ENCODE peak calls at places on chromosomes 5 and 9, in nine cellular contexts. D is NCI-H1694, L is globus pallidus, G is T-helper 1 cell, J is progenitor cell of endocrine pancreas, I is Caki2, S is AML-193, R is NAMALWA, N is RCC 7860. V is an unnamed sample.

GRCh38 chr9:70696694-70697335 is 282.4 kb upstream of the KLF9 start:
- DNase-seq in N (no peak), L (peak; percentile 7), R (no peak), G (no peak), I (no peak), J (no peak), S (no peak), D (no peak), V (no peak)

GRCh38 chr9:68950689-68951088 is 63.2 kb downstream of the PRKACG start:
- DNase-seq in L (no peak), J (no peak), N (no peak), G (no peak), R (no peak), I (no peak), S (no peak), D (no peak), V (no peak)

GRCh38 chr5:35198096-35198495 is 32.2 kb downstream of the PRLR start:
- DNase-seq in R (no peak), L (no peak), J (no peak), N (peak; percentile 40), D (no peak), I (peak; percentile 28), S (no peak), G (no peak), V (no peak)

GRCh38 chr9:112145886-112146285 is 29.2 kb downstream of the SUSD1 start:
- DNase-seq in N (peak; percentile 93), J (no peak), L (no peak), S (no peak), R (no peak), G (no peak), I (peak; percentile 27), D (no peak), V (no peak)

GRCh38 chr5:168174376-168174775 is 117.1 kb upstream of the WWC1 start:
- DNase-seq in J (no peak), G (no peak), R (no peak), D (no peak), I (no peak), S (no peak), N (peak; percentile 32), L (no peak), V (no peak)

GRCh38 chr5:11378462-11378861 is 525.8 kb downstream of the CTNND2 start:
- DNase-seq in D (no peak), S (no peak), I (no peak), G (no peak), R (no peak), N (no peak), L (no peak), J (no peak), V (no peak)

GRCh38 chr9:101443358-101443757 is 7.8 kb upstream of the ALDOB start:
- DNase-seq in J (no peak), S (no peak), L (peak; percentile 45), I (no peak), D (peak; percentile 97), R (no peak), G (no peak), N (no peak), V (no peak)

GRCh38 chr5:172496671-172497371 is 42.5 kb upstream of the SH3PXD2B start:
- DNase-seq in I (no peak), N (no peak), D (no peak), R (no peak), S (no peak), L (peak; percentile 59), G (no peak), J (no peak), V (no peak)

GRCh38 chr5:126055348-126055729 is 367.9 kb upstream of the GRAMD2B start:
- DNase-seq in I (peak; percentile 23), L (no peak), J (no peak), D (no peak), G (no peak), S (no peak), R (no peak), N (no peak), V (no peak)

GRCh38 chr9:6852243-6852963 is 94.6 kb downstream of the KDM4C start:
- DNase-seq in R (no peak), D (no peak), G (no peak), J (no peak), N (peak; percentile 83), I (peak; percentile 76), S (no peak), L (no peak), V (no peak)

GRCh38 chr9:79980440-79980839 is 408.7 kb downstream of the TLE4 start:
- DNase-seq in N (no peak), J (no peak), L (no peak), D (no peak), R (no peak), G (no peak), I (no peak), S (no peak), V (no peak)

V was measured in midbrain.